ENCODE peak calls at places on chromosome 14, in six cellular contexts. I, A, Q, C, S and O are unnamed samples.

GRCh38 chr14:75003250-75004027 is 718 bp downstream of the EIF2B2 start:
- DNase-seq in A (no peak), Q (no peak), I (no peak), S (no peak), C (no peak), O (no peak)

GRCh38 chr14:39665084-39665483 is 232.9 kb upstream of the FBXO33 start:
- DNase-seq in A (no peak), I (no peak), C (no peak), S (no peak), Q (no peak), O (no peak)

GRCh38 chr14:69708586-69709169 is 58.3 kb upstream of the SRSF5 start:
- DNase-seq in I (no peak), Q (no peak), C (no peak), S (no peak), A (peak), O (no peak)

GRCh38 chr14:87049886-87050820 is 942.8 kb downstream of the GALC start:
- DNase-seq in I (no peak), Q (peak), C (no peak), A (peak), S (no peak), O (no peak)

GRCh38 chr14:74457511-74457910 is 31.5 kb upstream of the SYNDIG1L start:
- DNase-seq in A (no peak), I (no peak), C (no peak), Q (no peak), S (no peak), O (peak)

GRCh38 chr14:29233188-29233587 is 466.6 kb downstream of the FOXG1 start:
- DNase-seq in S (no peak), I (no peak), A (no peak), Q (no peak), C (no peak), O (no peak)

GRCh38 chr14:24408764-24409163 is 10.0 kb downstream of the NYNRIN start:
- DNase-seq in C (no peak), A (no peak), I (no peak), Q (peak), S (no peak), O (peak)

GRCh38 chr14:100292776-100293461 is 13.3 kb downstream of the SLC25A29 start:
- DNase-seq in S (peak), A (no peak), I (no peak), Q (no peak), C (no peak), O (peak)

GRCh38 chr14:23539209-23539866 is 12.2 kb downstream of the ZFHX2 start:
- DNase-seq in Q (peak), S (no peak), A (peak), I (no peak), C (no peak), O (no peak)

GRCh38 chr14:106564058-106564643 is 1037.8 kb downstream of the TMEM121 start:
- DNase-seq in C (no peak), I (no peak), A (peak), S (no peak), Q (no peak), O (no peak)

GRCh38 chr14:65937804-65938316 is 525.3 kb downstream of the FUT8 start:
- DNase-seq in C (no peak), I (no peak), Q (no peak), A (no peak), S (no peak), O (no peak)
- H3K4me3 ChIP-seq in C (no peak), I (no peak), Q (no peak), A (no peak), S (no peak), O (no peak)

GRCh38 chr14:103281496-103282231 is 52.4 kb upstream of the EIF5 start:
- DNase-seq in C (no peak), Q (peak), A (peak), I (no peak), S (peak), O (no peak)
- TF ChIP-seq CTCF in C (no peak), Q (peak), A (peak), I (peak), S (peak), O (no peak)

GRCh38 chr14:101810897-101811620 is 49.5 kb downstream of the PPP2R5C start:
- DNase-seq in I (no peak), A (no peak), S (no peak), C (no peak), Q (no peak), O (no peak)
- H3K4me3 ChIP-seq in I (peak), A (peak), S (peak), C (peak), Q (peak), O (no peak)

GRCh38 chr14:83894519-83894918 is 1635.4 kb upstream of the FLRT2 start:
- DNase-seq in C (no peak), Q (no peak), I (no peak), S (no peak), A (peak), O (no peak)
- TF ChIP-seq CTCF in C (no peak), Q (no peak), I (no peak), S (no peak), A (no peak), O (no peak)

GRCh38 chr14:53948181-53948884 is 8.3 kb downstream of the BMP4 start:
- DNase-seq in A (no peak), Q (no peak), S (no peak), C (no peak), I (no peak), O (no peak)

GRCh38 chr14:53947452-53948180 is 9.0 kb downstream of the BMP4 start:
- DNase-seq in I (no peak), Q (no peak), A (no peak), C (no peak), S (no peak), O (no peak)

GRCh38 chr14:53949201-53949600 is 7.4 kb downstream of the BMP4 start:
- DNase-seq in Q (no peak), A (no peak), S (no peak), I (no peak), C (no peak), O (no peak)

GRCh38 chr14:53946071-53946403 is 10.6 kb downstream of the BMP4 start:
- DNase-seq in C (no peak), Q (no peak), A (no peak), I (no peak), S (no peak), O (no peak)

DNA sequence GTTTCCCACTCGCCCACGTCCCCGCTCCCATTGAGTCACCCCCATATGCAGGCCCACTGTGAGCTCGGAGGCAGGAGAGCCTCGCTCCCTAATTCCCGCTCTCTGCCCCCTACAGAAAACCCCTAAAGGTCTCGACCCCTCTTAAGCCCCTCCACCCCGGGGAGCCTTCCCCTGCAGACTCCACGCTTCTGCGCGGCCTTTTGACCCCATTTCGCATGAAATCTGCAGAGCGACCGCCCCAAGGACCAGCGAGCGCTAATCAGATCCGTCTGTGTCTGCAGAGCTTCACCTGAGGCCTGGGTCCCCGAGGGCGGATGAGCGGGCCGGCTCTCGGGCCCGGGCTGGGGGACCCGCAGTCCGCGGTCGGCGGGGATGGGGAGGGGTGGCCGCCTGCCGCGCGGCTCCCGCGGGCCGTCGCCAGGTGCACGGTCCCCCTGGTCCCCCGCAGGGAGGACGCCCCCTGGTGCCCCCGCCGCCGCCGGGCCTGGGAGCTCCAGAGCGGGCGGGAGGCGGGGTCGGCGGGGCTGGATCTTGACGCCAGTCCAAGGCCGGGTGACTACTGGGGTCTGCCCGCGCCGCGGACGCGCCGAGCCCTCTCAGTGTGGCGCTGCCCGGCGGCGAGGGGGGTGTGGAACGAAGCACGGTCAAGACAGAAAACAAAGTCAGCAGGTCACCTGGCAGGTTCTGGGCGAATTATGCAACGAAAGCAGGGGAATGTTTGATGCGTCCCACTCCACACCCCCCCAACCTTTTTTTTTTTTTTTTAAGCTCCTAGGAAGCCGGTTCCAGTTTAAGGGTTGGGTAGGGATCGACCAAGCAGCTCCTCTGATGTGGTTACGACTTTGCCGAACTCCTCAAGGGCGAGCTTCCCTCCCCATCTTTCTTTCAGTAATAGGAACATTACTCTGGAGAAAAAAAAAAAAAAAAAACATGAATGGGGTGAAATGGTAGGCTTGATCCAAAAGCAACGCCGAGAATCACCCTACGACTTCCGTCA is 9.9 kb downstream of the BMP4 start:
- DNase-seq in I (no peak), S (peak), Q (no peak), A (peak), C (no peak), O (no peak)
- H3K4me3 ChIP-seq in I (no peak), S (peak), Q (peak), A (peak), C (peak), O (no peak)

GRCh38 chr14:103232831-103233319 is 101.2 kb upstream of the EIF5 start:
- DNase-seq in I (no peak), C (peak), A (no peak), S (no peak), Q (no peak), O (no peak)

GRCh38 chr14:103230658-103231334 is 103.2 kb upstream of the EIF5 start:
- DNase-seq in Q (no peak), A (no peak), C (no peak), S (no peak), I (no peak), O (peak)

GRCh38 chr14:103231376-103232019 is 102.5 kb upstream of the EIF5 start:
- DNase-seq in C (no peak), S (no peak), I (no peak), Q (no peak), A (no peak), O (peak)

GRCh38 chr14:103232338-103232808 is 101.7 kb upstream of the EIF5 start:
- DNase-seq in C (peak), S (no peak), I (no peak), A (no peak), Q (no peak), O (no peak)

GRCh38 chr14:103233328-103233727 is 100.7 kb upstream of the EIF5 start:
- DNase-seq in A (no peak), S (no peak), C (peak), Q (no peak), I (no peak), O (no peak)
- TF ChIP-seq CTCF in A (no peak), S (no peak), C (no peak), Q (no peak), I (no peak), O (no peak)

GRCh38 chr14:61466249-61466904 is 145.0 kb downstream of the PRKCH start:
- DNase-seq in A (peak), Q (peak), C (peak), I (peak), S (peak), O (peak)
- H3K4me3 ChIP-seq in A (peak), Q (no peak), C (no peak), I (no peak), S (no peak), O (no peak)

GRCh38 chr14:82855912-82856381 is 1322.3 kb upstream of the SEL1L start:
- DNase-seq in S (no peak), A (peak), C (no peak), I (no peak), Q (peak), O (no peak)
- TF ChIP-seq CTCF in S (peak), A (peak), C (peak), I (peak), Q (peak), O (no peak)

GRCh38 chr14:57865450-57866198 is at the start of gene SLC35F4:
- DNase-seq in S (no peak), A (peak), I (no peak), C (peak), Q (peak), O (no peak)
- H3K4me3 ChIP-seq in S (no peak), A (peak), I (no peak), C (peak), Q (peak), O (no peak)

GRCh38 chr14:50260511-50260910 is 29.1 kb upstream of the SOS2 start:
- DNase-seq in C (no peak), A (peak), Q (peak), I (no peak), S (no peak), O (no peak)
- TF ChIP-seq CTCF in C (peak), A (peak), Q (peak), I (peak), S (peak), O (no peak)